ENCODE peak calls at places on chromosomes 4 and X, in six cellular contexts. One of them, this sample, is unnamed.

GRCh38 chr4:101242441-101242840 is 104.9 kb downstream of the PPP3CA start:
- DNase-seq in activated CD4-positive, alpha-beta T cell treated with anti-CD3 and anti-CD28 coated beads, Interleukin-2, amount 50 U/mL, for 48 hours: no peak
- DNase-seq in effector CD4-positive, alpha-beta T cell: no peak
- DNase-seq in NCI-H446 treated with DMSO at 0.1 percent for 48 hours: no peak
- DNase-seq in Caco-2: no peak
- DNase-seq in T-helper 2 cell: no peak
- DNase-seq in this sample: no peak

GRCh38 chr4:7516773-7517144 is 82.0 kb upstream of the PSAPL1 start:
- DNase-seq in Caco-2: no peak
- DNase-seq in T-helper 2 cell: no peak
- DNase-seq in NCI-H446 treated with DMSO at 0.1 percent for 48 hours: no peak
- DNase-seq in effector CD4-positive, alpha-beta T cell: no peak
- DNase-seq in activated CD4-positive, alpha-beta T cell treated with anti-CD3 and anti-CD28 coated beads, Interleukin-2, amount 50 U/mL, for 48 hours: no peak
- DNase-seq in this sample: no peak

GRCh38 chr4:171266666-171267065 is 546.5 kb upstream of the GALNTL6 start:
- DNase-seq in Caco-2: no peak
- DNase-seq in activated CD4-positive, alpha-beta T cell treated with anti-CD3 and anti-CD28 coated beads, Interleukin-2, amount 50 U/mL, for 48 hours: no peak
- DNase-seq in T-helper 2 cell: no peak
- DNase-seq in effector CD4-positive, alpha-beta T cell: no peak
- DNase-seq in NCI-H446 treated with DMSO at 0.1 percent for 48 hours: no peak
- DNase-seq in this sample: no peak

GRCh38 chr4:67721770-67722597 is 21.0 kb upstream of the UBA6 start:
- DNase-seq in Caco-2: peak; percentile 48
- DNase-seq in effector CD4-positive, alpha-beta T cell: no peak
- DNase-seq in activated CD4-positive, alpha-beta T cell treated with anti-CD3 and anti-CD28 coated beads, Interleukin-2, amount 50 U/mL, for 48 hours: no peak
- DNase-seq in T-helper 2 cell: no peak
- DNase-seq in NCI-H446 treated with DMSO at 0.1 percent for 48 hours: no peak
- DNase-seq in this sample: peak; percentile 78

GRCh38 chrX:11406109-11406755 is 113.0 kb downstream of the AMELX start:
- DNase-seq in Caco-2: no peak
- DNase-seq in T-helper 2 cell: no peak
- DNase-seq in NCI-H446 treated with DMSO at 0.1 percent for 48 hours: no peak
- DNase-seq in activated CD4-positive, alpha-beta T cell treated with anti-CD3 and anti-CD28 coated beads, Interleukin-2, amount 50 U/mL, for 48 hours: no peak
- DNase-seq in effector CD4-positive, alpha-beta T cell: no peak
- DNase-seq in this sample: peak; percentile 76

GRCh38 chr4:3756343-3757059 is 9.7 kb upstream of the ADRA2C start:
- DNase-seq in effector CD4-positive, alpha-beta T cell: no peak
- DNase-seq in T-helper 2 cell: no peak
- DNase-seq in activated CD4-positive, alpha-beta T cell treated with anti-CD3 and anti-CD28 coated beads, Interleukin-2, amount 50 U/mL, for 48 hours: no peak
- DNase-seq in Caco-2: no peak
- DNase-seq in NCI-H446 treated with DMSO at 0.1 percent for 48 hours: no peak
- DNase-seq in this sample: no peak

GRCh38 chrX:107857815-107858214 is 32.1 kb downstream of the MID2 start:
- DNase-seq in T-helper 2 cell: no peak
- DNase-seq in Caco-2: no peak
- DNase-seq in effector CD4-positive, alpha-beta T cell: no peak
- DNase-seq in activated CD4-positive, alpha-beta T cell treated with anti-CD3 and anti-CD28 coated beads, Interleukin-2, amount 50 U/mL, for 48 hours: no peak
- DNase-seq in NCI-H446 treated with DMSO at 0.1 percent for 48 hours: no peak
- DNase-seq in this sample: no peak

GRCh38 chr4:37902738-37903693 is 12.1 kb downstream of the TBC1D1 start:
- DNase-seq in Caco-2: no peak
- DNase-seq in effector CD4-positive, alpha-beta T cell: no peak
- DNase-seq in activated CD4-positive, alpha-beta T cell treated with anti-CD3 and anti-CD28 coated beads, Interleukin-2, amount 50 U/mL, for 48 hours: no peak
- DNase-seq in T-helper 2 cell: no peak
- DNase-seq in NCI-H446 treated with DMSO at 0.1 percent for 48 hours: no peak
- DNase-seq in this sample: no peak

GRCh38 chr4:158754385-158755180 is 14.2 kb upstream of the FNIP2 start:
- DNase-seq in Caco-2: no peak
- DNase-seq in T-helper 2 cell: no peak
- DNase-seq in activated CD4-positive, alpha-beta T cell treated with anti-CD3 and anti-CD28 coated beads, Interleukin-2, amount 50 U/mL, for 48 hours: no peak
- DNase-seq in NCI-H446 treated with DMSO at 0.1 percent for 48 hours: no peak
- DNase-seq in effector CD4-positive, alpha-beta T cell: no peak
- DNase-seq in this sample: peak; percentile 70

GRCh38 chr4:26736621-26737020 is 124.0 kb upstream of the STIM2 start:
- DNase-seq in T-helper 2 cell: no peak
- DNase-seq in activated CD4-positive, alpha-beta T cell treated with anti-CD3 and anti-CD28 coated beads, Interleukin-2, amount 50 U/mL, for 48 hours: no peak
- DNase-seq in NCI-H446 treated with DMSO at 0.1 percent for 48 hours: no peak
- DNase-seq in Caco-2: no peak
- DNase-seq in effector CD4-positive, alpha-beta T cell: no peak
- DNase-seq in this sample: peak; percentile 77

GRCh38 chr4:27048350-27049100 is 187.9 kb downstream of the STIM2 start:
- DNase-seq in activated CD4-positive, alpha-beta T cell treated with anti-CD3 and anti-CD28 coated beads, Interleukin-2, amount 50 U/mL, for 48 hours: no peak
- DNase-seq in NCI-H446 treated with DMSO at 0.1 percent for 48 hours: peak; percentile 30
- DNase-seq in Caco-2: no peak
- DNase-seq in effector CD4-positive, alpha-beta T cell: no peak
- DNase-seq in T-helper 2 cell: no peak
- DNase-seq in this sample: peak; percentile 27

GRCh38 chr4:647481-647880 is 22.1 kb downstream of the PDE6B start:
- DNase-seq in T-helper 2 cell: no peak
- DNase-seq in NCI-H446 treated with DMSO at 0.1 percent for 48 hours: no peak
- DNase-seq in effector CD4-positive, alpha-beta T cell: no peak
- DNase-seq in Caco-2: no peak
- DNase-seq in activated CD4-positive, alpha-beta T cell treated with anti-CD3 and anti-CD28 coated beads, Interleukin-2, amount 50 U/mL, for 48 hours: no peak
- DNase-seq in this sample: no peak

GRCh38 chrX:134631404-134632346 is 26.6 kb downstream of the PLAC1 start:
- DNase-seq in NCI-H446 treated with DMSO at 0.1 percent for 48 hours: no peak
- DNase-seq in effector CD4-positive, alpha-beta T cell: no peak
- DNase-seq in Caco-2: no peak
- DNase-seq in T-helper 2 cell: no peak
- DNase-seq in activated CD4-positive, alpha-beta T cell treated with anti-CD3 and anti-CD28 coated beads, Interleukin-2, amount 50 U/mL, for 48 hours: no peak
- DNase-seq in this sample: peak; percentile 76

GRCh38 chr4:182877326-182877883 is 39.8 kb downstream of the DCTD start:
- DNase-seq in NCI-H446 treated with DMSO at 0.1 percent for 48 hours: no peak
- DNase-seq in Caco-2: no peak
- DNase-seq in T-helper 2 cell: no peak
- DNase-seq in effector CD4-positive, alpha-beta T cell: no peak
- DNase-seq in activated CD4-positive, alpha-beta T cell treated with anti-CD3 and anti-CD28 coated beads, Interleukin-2, amount 50 U/mL, for 48 hours: no peak
- DNase-seq in this sample: no peak

GRCh38 chr4:54685810-54686209 is 28.1 kb downstream of the KIT start:
- DNase-seq in NCI-H446 treated with DMSO at 0.1 percent for 48 hours: no peak
- DNase-seq in effector CD4-positive, alpha-beta T cell: no peak
- DNase-seq in activated CD4-positive, alpha-beta T cell treated with anti-CD3 and anti-CD28 coated beads, Interleukin-2, amount 50 U/mL, for 48 hours: no peak
- DNase-seq in T-helper 2 cell: no peak
- DNase-seq in Caco-2: no peak
- DNase-seq in this sample: no peak

GRCh38 chrX:9835585-9836210 is 49.5 kb downstream of the SHROOM2 start:
- DNase-seq in T-helper 2 cell: no peak
- DNase-seq in NCI-H446 treated with DMSO at 0.1 percent for 48 hours: no peak
- DNase-seq in activated CD4-positive, alpha-beta T cell treated with anti-CD3 and anti-CD28 coated beads, Interleukin-2, amount 50 U/mL, for 48 hours: no peak
- DNase-seq in effector CD4-positive, alpha-beta T cell: no peak
- DNase-seq in Caco-2: no peak
- DNase-seq in this sample: no peak

GRCh38 chrX:40097101-40097491 is 662 bp downstream of the BCOR start:
- DNase-seq in NCI-H446 treated with DMSO at 0.1 percent for 48 hours: no peak
- DNase-seq in effector CD4-positive, alpha-beta T cell: no peak
- DNase-seq in Caco-2: no peak
- DNase-seq in activated CD4-positive, alpha-beta T cell treated with anti-CD3 and anti-CD28 coated beads, Interleukin-2, amount 50 U/mL, for 48 hours: peak; percentile 16
- DNase-seq in T-helper 2 cell: no peak
- DNase-seq in this sample: no peak

GRCh38 chr4:85829276-85830051 is 354.5 kb downstream of the ARHGAP24 start:
- DNase-seq in Caco-2: no peak
- DNase-seq in activated CD4-positive, alpha-beta T cell treated with anti-CD3 and anti-CD28 coated beads, Interleukin-2, amount 50 U/mL, for 48 hours: no peak
- DNase-seq in T-helper 2 cell: no peak
- DNase-seq in effector CD4-positive, alpha-beta T cell: no peak
- DNase-seq in NCI-H446 treated with DMSO at 0.1 percent for 48 hours: no peak
- DNase-seq in this sample: peak; percentile 66

GRCh38 chrX:46576458-46576857 is 2.9 kb downstream of the CHST7 start:
- DNase-seq in effector CD4-positive, alpha-beta T cell: no peak
- DNase-seq in NCI-H446 treated with DMSO at 0.1 percent for 48 hours: no peak
- DNase-seq in T-helper 2 cell: no peak
- DNase-seq in Caco-2: no peak
- DNase-seq in activated CD4-positive, alpha-beta T cell treated with anti-CD3 and anti-CD28 coated beads, Interleukin-2, amount 50 U/mL, for 48 hours: no peak
- DNase-seq in this sample: no peak

GRCh38 chrX:37441377-37441776 is 92.2 kb downstream of the PRRG1 start:
- DNase-seq in T-helper 2 cell: no peak
- DNase-seq in NCI-H446 treated with DMSO at 0.1 percent for 48 hours: no peak
- DNase-seq in effector CD4-positive, alpha-beta T cell: no peak
- DNase-seq in Caco-2: no peak
- DNase-seq in activated CD4-positive, alpha-beta T cell treated with anti-CD3 and anti-CD28 coated beads, Interleukin-2, amount 50 U/mL, for 48 hours: no peak
- DNase-seq in this sample: no peak

GRCh38 chr4:153479118-153479517 is 13.0 kb downstream of the TMEM131L start:
- DNase-seq in activated CD4-positive, alpha-beta T cell treated with anti-CD3 and anti-CD28 coated beads, Interleukin-2, amount 50 U/mL, for 48 hours: no peak
- DNase-seq in Caco-2: no peak
- DNase-seq in T-helper 2 cell: no peak
- DNase-seq in NCI-H446 treated with DMSO at 0.1 percent for 48 hours: peak; percentile 16
- DNase-seq in effector CD4-positive, alpha-beta T cell: no peak
- DNase-seq in this sample: no peak

GRCh38 chr4:3269105-3269927 is 20.4 kb downstream of the MSANTD1 start:
- DNase-seq in activated CD4-positive, alpha-beta T cell treated with anti-CD3 and anti-CD28 coated beads, Interleukin-2, amount 50 U/mL, for 48 hours: no peak
- DNase-seq in effector CD4-positive, alpha-beta T cell: no peak
- DNase-seq in Caco-2: peak; percentile 26
- DNase-seq in NCI-H446 treated with DMSO at 0.1 percent for 48 hours: no peak
- DNase-seq in T-helper 2 cell: no peak
- DNase-seq in this sample: no peak

GRCh38 chrX:74535211-74535621 is 79.2 kb downstream of the RLIM start:
- DNase-seq in NCI-H446 treated with DMSO at 0.1 percent for 48 hours: peak; percentile 3
- DNase-seq in Caco-2: no peak
- DNase-seq in activated CD4-positive, alpha-beta T cell treated with anti-CD3 and anti-CD28 coated beads, Interleukin-2, amount 50 U/mL, for 48 hours: no peak
- DNase-seq in effector CD4-positive, alpha-beta T cell: no peak
- DNase-seq in T-helper 2 cell: no peak
- DNase-seq in this sample: peak; percentile 71

GRCh38 chr4:20353646-20354045 is 101.9 kb downstream of the SLIT2 start:
- DNase-seq in activated CD4-positive, alpha-beta T cell treated with anti-CD3 and anti-CD28 coated beads, Interleukin-2, amount 50 U/mL, for 48 hours: no peak
- DNase-seq in T-helper 2 cell: no peak
- DNase-seq in effector CD4-positive, alpha-beta T cell: no peak
- DNase-seq in NCI-H446 treated with DMSO at 0.1 percent for 48 hours: no peak
- DNase-seq in Caco-2: no peak
- DNase-seq in this sample: no peak

GRCh38 chr4:124970011-124970410 is 257.5 kb upstream of the ANKRD50 start:
- DNase-seq in NCI-H446 treated with DMSO at 0.1 percent for 48 hours: no peak
- DNase-seq in T-helper 2 cell: no peak
- DNase-seq in effector CD4-positive, alpha-beta T cell: no peak
- DNase-seq in activated CD4-positive, alpha-beta T cell treated with anti-CD3 and anti-CD28 coated beads, Interleukin-2, amount 50 U/mL, for 48 hours: no peak
- DNase-seq in Caco-2: no peak
- DNase-seq in this sample: peak; percentile 78

GRCh38 chr4:78205601-78206000 is 148.5 kb downstream of the FRAS1 start:
- DNase-seq in T-helper 2 cell: no peak
- DNase-seq in NCI-H446 treated with DMSO at 0.1 percent for 48 hours: no peak
- DNase-seq in effector CD4-positive, alpha-beta T cell: no peak
- DNase-seq in Caco-2: no peak
- DNase-seq in activated CD4-positive, alpha-beta T cell treated with anti-CD3 and anti-CD28 coated beads, Interleukin-2, amount 50 U/mL, for 48 hours: no peak
- DNase-seq in this sample: no peak

GRCh38 chrX:20974326-20974725 is 399.9 kb upstream of the CNKSR2 start:
- DNase-seq in T-helper 2 cell: no peak
- DNase-seq in Caco-2: no peak
- DNase-seq in effector CD4-positive, alpha-beta T cell: no peak
- DNase-seq in NCI-H446 treated with DMSO at 0.1 percent for 48 hours: no peak
- DNase-seq in activated CD4-positive, alpha-beta T cell treated with anti-CD3 and anti-CD28 coated beads, Interleukin-2, amount 50 U/mL, for 48 hours: no peak
- DNase-seq in this sample: no peak

GRCh38 chrX:137563681-137564651 is 2.0 kb upstream of the ZIC3 start:
- DNase-seq in activated CD4-positive, alpha-beta T cell treated with anti-CD3 and anti-CD28 coated beads, Interleukin-2, amount 50 U/mL, for 48 hours: no peak
- DNase-seq in T-helper 2 cell: no peak
- DNase-seq in Caco-2: no peak
- DNase-seq in effector CD4-positive, alpha-beta T cell: no peak
- DNase-seq in NCI-H446 treated with DMSO at 0.1 percent for 48 hours: no peak
- DNase-seq in this sample: no peak

GRCh38 chr4:576991-577498 is 950 bp upstream of the TMEM271 start:
- DNase-seq in T-helper 2 cell: no peak
- DNase-seq in NCI-H446 treated with DMSO at 0.1 percent for 48 hours: no peak
- DNase-seq in Caco-2: no peak
- DNase-seq in activated CD4-positive, alpha-beta T cell treated with anti-CD3 and anti-CD28 coated beads, Interleukin-2, amount 50 U/mL, for 48 hours: no peak
- DNase-seq in effector CD4-positive, alpha-beta T cell: no peak
- DNase-seq in this sample: no peak

GRCh38 chr4:77505275-77505957 is 100.2 kb upstream of the CXCL13 start:
- DNase-seq in NCI-H446 treated with DMSO at 0.1 percent for 48 hours: no peak
- DNase-seq in T-helper 2 cell: no peak
- DNase-seq in activated CD4-positive, alpha-beta T cell treated with anti-CD3 and anti-CD28 coated beads, Interleukin-2, amount 50 U/mL, for 48 hours: no peak
- DNase-seq in effector CD4-positive, alpha-beta T cell: no peak
- DNase-seq in Caco-2: no peak
- DNase-seq in this sample: no peak

GRCh38 chr4:182683666-182684065 is 233.5 kb downstream of the DCTD start:
- DNase-seq in T-helper 2 cell: no peak
- DNase-seq in NCI-H446 treated with DMSO at 0.1 percent for 48 hours: no peak
- DNase-seq in effector CD4-positive, alpha-beta T cell: no peak
- DNase-seq in activated CD4-positive, alpha-beta T cell treated with anti-CD3 and anti-CD28 coated beads, Interleukin-2, amount 50 U/mL, for 48 hours: no peak
- DNase-seq in Caco-2: no peak
- DNase-seq in this sample: no peak

GRCh38 chr4:30495261-30496050 is 224.7 kb upstream of the PCDH7 start:
- DNase-seq in Caco-2: no peak
- DNase-seq in effector CD4-positive, alpha-beta T cell: no peak
- DNase-seq in NCI-H446 treated with DMSO at 0.1 percent for 48 hours: no peak
- DNase-seq in activated CD4-positive, alpha-beta T cell treated with anti-CD3 and anti-CD28 coated beads, Interleukin-2, amount 50 U/mL, for 48 hours: no peak
- DNase-seq in T-helper 2 cell: no peak
- DNase-seq in this sample: no peak

GRCh38 chr4:125432078-125432477 is 117.3 kb downstream of the FAT4 start:
- DNase-seq in Caco-2: no peak
- DNase-seq in activated CD4-positive, alpha-beta T cell treated with anti-CD3 and anti-CD28 coated beads, Interleukin-2, amount 50 U/mL, for 48 hours: no peak
- DNase-seq in NCI-H446 treated with DMSO at 0.1 percent for 48 hours: no peak
- DNase-seq in T-helper 2 cell: no peak
- DNase-seq in effector CD4-positive, alpha-beta T cell: no peak
- DNase-seq in this sample: peak; percentile 20

GRCh38 chrX:118751950-118752783 is 24.8 kb downstream of the IL13RA1 start:
- DNase-seq in effector CD4-positive, alpha-beta T cell: no peak
- DNase-seq in Caco-2: no peak
- DNase-seq in T-helper 2 cell: no peak
- DNase-seq in activated CD4-positive, alpha-beta T cell treated with anti-CD3 and anti-CD28 coated beads, Interleukin-2, amount 50 U/mL, for 48 hours: no peak
- DNase-seq in NCI-H446 treated with DMSO at 0.1 percent for 48 hours: no peak
- DNase-seq in this sample: no peak

GRCh38 chr4:180814875-180815417 is 1428.3 kb upstream of the TENM3 start:
- DNase-seq in activated CD4-positive, alpha-beta T cell treated with anti-CD3 and anti-CD28 coated beads, Interleukin-2, amount 50 U/mL, for 48 hours: no peak
- DNase-seq in Caco-2: no peak
- DNase-seq in T-helper 2 cell: no peak
- DNase-seq in effector CD4-positive, alpha-beta T cell: no peak
- DNase-seq in NCI-H446 treated with DMSO at 0.1 percent for 48 hours: no peak
- DNase-seq in this sample: no peak

GRCh38 chr4:91914176-91914804 is 389.5 kb upstream of the GRID2 start:
- DNase-seq in T-helper 2 cell: no peak
- DNase-seq in effector CD4-positive, alpha-beta T cell: no peak
- DNase-seq in activated CD4-positive, alpha-beta T cell treated with anti-CD3 and anti-CD28 coated beads, Interleukin-2, amount 50 U/mL, for 48 hours: no peak
- DNase-seq in NCI-H446 treated with DMSO at 0.1 percent for 48 hours: no peak
- DNase-seq in Caco-2: no peak
- DNase-seq in this sample: no peak

GRCh38 chr4:124212835-124213640 is 499.5 kb downstream of the ANKRD50 start:
- DNase-seq in Caco-2: no peak
- DNase-seq in activated CD4-positive, alpha-beta T cell treated with anti-CD3 and anti-CD28 coated beads, Interleukin-2, amount 50 U/mL, for 48 hours: no peak
- DNase-seq in T-helper 2 cell: no peak
- DNase-seq in NCI-H446 treated with DMSO at 0.1 percent for 48 hours: no peak
- DNase-seq in effector CD4-positive, alpha-beta T cell: no peak
- DNase-seq in this sample: peak; percentile 34

GRCh38 chr4:8724436-8725070 is 132.0 kb downstream of the CPZ start:
- DNase-seq in NCI-H446 treated with DMSO at 0.1 percent for 48 hours: no peak
- DNase-seq in Caco-2: no peak
- DNase-seq in activated CD4-positive, alpha-beta T cell treated with anti-CD3 and anti-CD28 coated beads, Interleukin-2, amount 50 U/mL, for 48 hours: no peak
- DNase-seq in T-helper 2 cell: no peak
- DNase-seq in effector CD4-positive, alpha-beta T cell: no peak
- DNase-seq in this sample: no peak